ENCODE peak calls at places on chromosomes 1 and 21, in seven cellular contexts. One of them, this sample, is unnamed.

GRCh38 chr1:174652496-174653280 is 204.9 kb downstream of the GPR52 start:
- DNase-seq in A549: no peak
- DNase-seq in T1000: no peak
- DNase-seq in WERI-Rb-1: no peak
- DNase-seq in GDM1: no peak
- DNase-seq in astrocyte of the spinal cord: no peak
- DNase-seq in heart right ventricle: no peak
- DNase-seq in this sample: no peak

GRCh38 chr21:41043008-41043407 is 125.0 kb upstream of the BACE2 start:
- DNase-seq in astrocyte of the spinal cord: no peak
- DNase-seq in GDM1: no peak
- DNase-seq in WERI-Rb-1: no peak
- DNase-seq in T1000: no peak
- DNase-seq in A549: peak; percentile 22
- DNase-seq in heart right ventricle: no peak
- DNase-seq in this sample: no peak

GRCh38 chr1:30307182-30307581 is 416.2 kb downstream of the MATN1 start:
- DNase-seq in astrocyte of the spinal cord: no peak
- DNase-seq in GDM1: no peak
- DNase-seq in heart right ventricle: no peak
- DNase-seq in T1000: no peak
- DNase-seq in A549: no peak
- DNase-seq in WERI-Rb-1: no peak
- DNase-seq in this sample: no peak

GRCh38 chr1:41174170-41174569 is 67.9 kb downstream of the SCMH1 start:
- DNase-seq in astrocyte of the spinal cord: no peak
- DNase-seq in T1000: no peak
- DNase-seq in GDM1: no peak
- DNase-seq in heart right ventricle: no peak
- DNase-seq in WERI-Rb-1: no peak
- DNase-seq in A549: no peak
- DNase-seq in this sample: no peak

GRCh38 chr1:183877321-183877720 is 72.4 kb downstream of the RGL1 start:
- DNase-seq in WERI-Rb-1: no peak
- DNase-seq in astrocyte of the spinal cord: peak; percentile 54
- DNase-seq in T1000: no peak
- DNase-seq in A549: no peak
- DNase-seq in GDM1: no peak
- DNase-seq in heart right ventricle: peak; percentile 43
- DNase-seq in this sample: no peak

GRCh38 chr21:36203603-36203889 is 46.9 kb downstream of the DOP1B start:
- DNase-seq in A549: peak; percentile 45
- DNase-seq in T1000: peak; percentile 35
- DNase-seq in GDM1: no peak
- DNase-seq in heart right ventricle: no peak
- DNase-seq in WERI-Rb-1: no peak
- DNase-seq in astrocyte of the spinal cord: peak; percentile 83
- DNase-seq in this sample: no peak

GRCh38 chr1:101262601-101263348 is 26.0 kb downstream of the S1PR1 start:
- DNase-seq in heart right ventricle: no peak
- DNase-seq in astrocyte of the spinal cord: no peak
- DNase-seq in WERI-Rb-1: no peak
- DNase-seq in GDM1: peak; percentile 75
- DNase-seq in A549: no peak
- DNase-seq in T1000: no peak
- DNase-seq in this sample: no peak

GRCh38 chr1:20440785-20441200 is 45.2 kb downstream of the CAMK2N1 start:
- DNase-seq in GDM1: no peak
- DNase-seq in WERI-Rb-1: peak; percentile 61
- DNase-seq in astrocyte of the spinal cord: peak; percentile 14
- DNase-seq in T1000: no peak
- DNase-seq in heart right ventricle: no peak
- DNase-seq in A549: peak; percentile 68
- DNase-seq in this sample: peak; percentile 74

GRCh38 chr1:228977741-228978140 is 242.5 kb downstream of the RHOU start:
- DNase-seq in WERI-Rb-1: no peak
- DNase-seq in heart right ventricle: no peak
- DNase-seq in GDM1: no peak
- DNase-seq in A549: no peak
- DNase-seq in T1000: no peak
- DNase-seq in astrocyte of the spinal cord: no peak
- DNase-seq in this sample: no peak

GRCh38 chr1:114061431-114061830 is 82.2 kb downstream of the OLFML3 start:
- DNase-seq in T1000: no peak
- DNase-seq in WERI-Rb-1: no peak
- DNase-seq in heart right ventricle: no peak
- DNase-seq in A549: no peak
- DNase-seq in GDM1: no peak
- DNase-seq in astrocyte of the spinal cord: no peak
- DNase-seq in this sample: no peak

GRCh38 chr1:184483101-184483813 is 96.4 kb downstream of the C1orf21 start:
- DNase-seq in WERI-Rb-1: no peak
- DNase-seq in A549: no peak
- DNase-seq in T1000: no peak
- DNase-seq in heart right ventricle: no peak
- DNase-seq in astrocyte of the spinal cord: peak; percentile 38
- DNase-seq in GDM1: no peak
- DNase-seq in this sample: no peak

GRCh38 chr1:90357980-90358379 is 359.1 kb downstream of the BARHL2 start:
- DNase-seq in A549: no peak
- DNase-seq in heart right ventricle: no peak
- DNase-seq in T1000: no peak
- DNase-seq in astrocyte of the spinal cord: no peak
- DNase-seq in GDM1: no peak
- DNase-seq in WERI-Rb-1: no peak
- DNase-seq in this sample: no peak

GRCh38 chr1:21594495-21594894 is 74.7 kb downstream of the RAP1GAP start:
- DNase-seq in A549: no peak
- DNase-seq in astrocyte of the spinal cord: no peak
- DNase-seq in WERI-Rb-1: no peak
- DNase-seq in GDM1: no peak
- DNase-seq in T1000: no peak
- DNase-seq in heart right ventricle: no peak
- DNase-seq in this sample: no peak

GRCh38 chr1:172566196-172566997 is 33.4 kb downstream of the SUCO start:
- DNase-seq in T1000: no peak
- DNase-seq in WERI-Rb-1: no peak
- DNase-seq in GDM1: no peak
- DNase-seq in A549: no peak
- DNase-seq in heart right ventricle: no peak
- DNase-seq in astrocyte of the spinal cord: no peak
- DNase-seq in this sample: no peak

This sample was measured in NCI-H524.